ENCODE peak calls at places on chromosomes 12 and 14, in four cellular contexts. I, M, J and X are unnamed samples.
A peak's percentile ranks its signal among the peaks of the same experiment; 100 is the strongest.

GRCh38 chr12:66405395-66405794 is 103.1 kb downstream of the HELB start:
- DNase-seq in M (no peak), J (no peak), I (peak; percentile 67), X (no peak)

GRCh38 chr14:43479751-43480150 is 1027.3 kb downstream of the FSCB start:
- DNase-seq in I (no peak), J (no peak), M (no peak), X (no peak)

GRCh38 chr14:81169711-81170103 is 51.1 kb downstream of the GTF2A1 start:
- DNase-seq in J (peak; percentile 73), M (peak; percentile 70), I (peak; percentile 7), X (peak; percentile 60)

GRCh38 chr12:105341010-105341409 is 10.5 kb downstream of the C12orf75 start:
- DNase-seq in M (no peak), J (no peak), I (peak; percentile 87), X (no peak)

GRCh38 chr12:2794261-2794735 is 472 bp upstream of the FKBP4 start:
- DNase-seq in M (peak; percentile 26), I (no peak), J (no peak), X (peak; percentile 45)

GRCh38 chr12:88325076-88325827 is 183.1 kb downstream of the TMTC3 start:
- DNase-seq in I (peak; percentile 98), J (no peak), M (no peak), X (no peak)

GRCh38 chr12:107318554-107318803 is 225.1 kb upstream of the CRY1 start:
- DNase-seq in J (no peak), M (no peak), I (no peak), X (no peak)

GRCh38 chr12:116160196-116160595 is 117.3 kb downstream of the MED13L start:
- DNase-seq in I (peak; percentile 57), J (no peak), M (no peak), X (no peak)

GRCh38 chr12:125183187-125184067 is 118.2 kb downstream of the AACS start:
- DNase-seq in I (peak; percentile 66), J (peak; percentile 82), M (peak; percentile 80), X (peak; percentile 72)

GRCh38 chr12:106962291-106962690 is 6.6 kb downstream of the TMEM263 start:
- DNase-seq in M (no peak), J (no peak), I (no peak), X (no peak)

GRCh38 chr14:105283028-105283427 is 17.8 kb downstream of the BRF1 start:
- DNase-seq in J (no peak), I (no peak), M (no peak), X (no peak)

GRCh38 chr12:59452746-59453145 is 143.1 kb upstream of the SLC16A7 start:
- DNase-seq in I (peak; percentile 26), J (no peak), M (no peak), X (no peak)

DNA sequence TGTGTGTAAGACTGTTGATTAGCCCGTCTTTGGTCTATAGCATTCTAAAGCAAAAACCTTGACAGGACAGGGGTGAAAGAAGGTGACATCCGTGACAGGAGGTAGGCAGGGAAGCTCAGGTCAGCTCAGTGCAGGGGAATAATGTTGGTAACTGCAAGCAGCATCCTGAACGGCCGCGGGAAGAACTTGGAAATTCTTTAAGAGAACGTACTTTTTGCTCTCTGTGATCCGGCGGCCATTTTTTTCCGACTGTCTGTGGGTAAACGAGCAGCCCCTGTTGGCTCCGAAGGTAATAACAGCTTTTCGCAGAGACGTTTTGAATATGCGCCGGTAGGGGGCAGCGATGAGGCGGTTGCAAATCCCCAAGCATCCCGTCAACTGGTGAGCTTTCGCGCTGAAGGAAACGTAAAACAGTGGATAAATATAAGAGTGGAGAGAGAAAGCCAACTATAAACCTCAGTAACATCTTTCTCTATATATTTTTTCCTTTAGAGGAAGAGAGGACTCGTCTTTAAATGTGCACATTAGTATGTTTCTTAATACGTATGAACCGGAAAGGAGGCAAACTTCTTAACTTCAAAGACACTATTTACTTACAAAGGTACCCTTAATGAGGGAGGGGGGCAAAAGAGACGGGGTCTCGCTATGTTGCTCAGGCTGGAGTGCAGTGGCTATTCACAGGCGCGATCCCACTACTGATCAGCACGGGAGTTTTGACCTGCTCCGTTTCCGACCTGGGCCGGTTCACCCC is 9.5 kb upstream of the NEMF start:
- DNase-seq in J (peak; percentile 85), I (peak; percentile 87), M (peak; percentile 88), X (peak; percentile 89)
- TF ChIP-seq POLR2A in J (no peak), I (peak; percentile 58), M (no peak), X (no peak)

DNA sequence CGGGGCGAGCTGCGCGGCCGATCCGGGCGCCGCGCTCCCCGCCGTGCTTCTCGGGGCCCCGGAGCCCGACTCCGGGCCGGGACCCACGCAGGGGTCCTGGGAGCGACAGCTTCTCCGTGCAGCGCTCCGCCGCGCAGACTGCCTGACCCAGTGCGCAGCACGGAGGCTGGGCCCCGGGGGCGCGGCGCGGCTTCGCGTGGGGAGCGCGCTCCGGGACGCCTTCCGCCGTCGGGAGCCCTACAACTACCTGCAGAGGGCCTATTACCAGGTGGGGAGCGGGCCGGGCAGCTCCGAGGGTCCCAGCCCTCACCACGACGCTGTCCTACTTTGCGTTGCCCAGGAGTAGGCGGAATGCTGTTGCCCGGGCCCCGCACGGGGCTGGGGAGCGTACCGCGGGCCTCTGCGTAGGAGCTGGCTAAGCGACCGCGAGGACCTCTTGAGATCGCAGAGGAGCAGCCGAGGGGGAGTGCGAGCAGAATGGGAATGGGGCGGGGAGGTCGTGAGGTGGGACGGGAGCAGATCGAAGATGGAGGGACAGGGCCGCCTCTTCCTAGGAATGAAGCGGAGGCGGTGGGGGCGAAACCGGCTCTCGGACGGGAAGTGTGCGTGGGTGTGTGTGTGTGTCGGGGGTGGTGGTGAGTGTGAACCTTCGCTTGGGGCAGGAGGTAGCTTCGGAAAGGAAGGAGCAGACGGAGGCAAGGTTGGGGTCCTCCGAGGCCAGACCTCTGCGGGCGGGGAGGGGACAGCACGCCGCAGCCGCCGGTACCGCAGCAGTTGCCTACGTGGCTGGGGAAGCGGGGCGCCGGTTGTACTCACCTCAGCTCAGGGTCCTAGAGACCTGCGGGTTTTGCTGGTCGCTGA is 694 bp downstream of the P3H3 start:
- DNase-seq in J (peak; percentile 79), M (peak; percentile 57), I (peak; percentile 50), X (no peak)
- TF ChIP-seq POLR2A in J (peak; percentile 48), M (peak; percentile 34), I (no peak), X (peak; percentile 34)

GRCh38 chr14:54003064-54003463 is 46.4 kb upstream of the BMP4 start:
- DNase-seq in M (no peak), I (peak; percentile 16), J (no peak), X (no peak)

GRCh38 chr14:54002653-54003052 is 46.0 kb upstream of the BMP4 start:
- DNase-seq in I (peak; percentile 74), J (no peak), M (no peak), X (no peak)

GRCh38 chr14:53999061-53999488 is 42.5 kb upstream of the BMP4 start:
- DNase-seq in M (no peak), I (peak; percentile 76), J (no peak), X (no peak)

GRCh38 chr14:54001189-54001878 is 44.7 kb upstream of the BMP4 start:
- DNase-seq in J (peak; percentile 7), I (no peak), M (no peak), X (no peak)

GRCh38 chr14:54000341-54000811 is 43.8 kb upstream of the BMP4 start:
- DNase-seq in J (no peak), I (peak; percentile 53), M (no peak), X (no peak)
- TF ChIP-seq POLR2A in J (no peak), I (no peak), M (no peak), X (no peak)

GRCh38 chr14:38208825-38209562 is 1.3 kb downstream of the SSTR1 start:
- DNase-seq in J (peak; percentile 86), M (peak; percentile 83), I (peak; percentile 74), X (no peak)
- TF ChIP-seq POLR2A in J (peak; percentile 24), M (peak; percentile 52), I (no peak), X (no peak)

GRCh38 chr12:29148958-29149690 is at the start of gene FAR2:
- DNase-seq in M (peak; percentile 77), J (no peak), I (no peak), X (no peak)
- TF ChIP-seq POLR2A in M (peak; percentile 81), J (no peak), I (no peak), X (no peak)

DNA sequence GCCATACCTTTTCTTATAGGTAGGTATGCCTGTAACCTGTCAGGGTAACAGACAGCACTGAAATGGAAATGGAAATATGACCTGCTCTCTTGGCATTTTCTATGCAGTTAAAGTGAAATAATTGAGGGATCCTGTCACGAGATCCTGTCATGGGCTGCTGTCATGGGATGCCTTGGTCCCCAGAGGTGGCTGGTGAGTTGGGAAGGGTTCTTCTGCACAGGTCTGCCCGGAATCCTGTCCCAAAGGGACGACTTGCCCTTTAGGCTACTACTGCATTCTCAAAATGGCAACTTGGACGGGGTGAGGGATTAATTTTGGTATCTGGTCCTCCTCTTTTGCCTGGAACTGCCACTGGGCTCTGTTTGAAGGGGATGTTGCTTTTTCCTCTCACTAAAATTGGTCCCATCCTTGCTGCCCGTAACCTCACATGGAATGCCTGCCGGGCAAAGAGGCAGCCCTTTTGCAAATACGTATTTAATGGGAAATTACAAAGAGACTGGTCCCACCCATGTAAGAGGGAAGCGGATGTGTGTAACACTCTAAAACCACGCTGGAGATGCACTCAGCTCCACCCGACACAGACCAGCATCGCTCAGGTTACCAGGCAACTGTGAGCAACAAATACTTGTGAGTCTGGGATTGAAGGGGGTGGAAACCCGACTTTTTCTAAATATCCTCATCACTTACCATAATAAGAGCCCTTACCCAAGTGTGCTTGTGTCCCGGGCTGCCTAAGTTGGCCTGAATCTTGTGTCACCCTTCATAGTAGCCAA is 47.5 kb downstream of the ELK3 start:
- DNase-seq in J (no peak), I (peak; percentile 48), M (peak; percentile 42), X (no peak)
- TF ChIP-seq POLR2A in J (no peak), I (no peak), M (no peak), X (no peak)